ENCODE peak calls at places on chromosomes 3 and 15, in six cellular contexts. Y is HepG2, G is SK-N-SH, A is HCT116, Z is Panc1, N is K562. X is an unnamed sample.

GRCh38 chr3:18494251-18494650 is 69.1 kb upstream of the SATB1 start:
- DNase-seq in Y (no peak), G (no peak), A (no peak), Z (no peak), N (no peak), X (no peak)

GRCh38 chr3:76021376-76021775 is 236.0 kb upstream of the ZNF717 start:
- DNase-seq in Y (no peak), G (no peak), A (no peak), Z (no peak), N (no peak), X (no peak)

GRCh38 chr15:44081223-44082013 is 113.7 kb downstream of the FRMD5 start:
- DNase-seq in Y (no peak), G (no peak), A (no peak), Z (no peak), N (no peak), X (no peak)

GRCh38 chr3:99505646-99506269 is 132.6 kb upstream of the COL8A1 start:
- DNase-seq in Y (no peak), G (no peak), A (no peak), Z (no peak), N (no peak), X (no peak)

GRCh38 chr15:78007211-78007956 is 70.1 kb downstream of the TBC1D2B start:
- DNase-seq in Y (no peak), G (no peak), A (no peak), Z (no peak), N (no peak), X (no peak)

GRCh38 chr15:64024172-64025050 is 21.9 kb downstream of the DAPK2 start:
- DNase-seq in Y (no peak), G (no peak), A (no peak), Z (no peak), N (no peak), X (no peak)

GRCh38 chr15:48119277-48119676 is 1.5 kb upstream of the SLC24A5 start:
- DNase-seq in Y (no peak), G (no peak), A (no peak), Z (no peak), N (no peak), X (no peak)

GRCh38 chr3:10983219-10983916 is 9.2 kb upstream of the SLC6A1 start:
- DNase-seq in Y (peak; percentile 25), G (peak; percentile 78), A (peak; percentile 50), Z (peak; percentile 32), N (peak; percentile 80), X (peak; percentile 60)

GRCh38 chr3:73745429-73746247 is 120.9 kb upstream of the PDZRN3 start:
- DNase-seq in Y (no peak), G (no peak), A (no peak), Z (no peak), N (no peak), X (no peak)

GRCh38 chr15:93038064-93038705 is 50.8 kb downstream of the RGMA start:
- DNase-seq in Y (no peak), G (peak; percentile 19), A (no peak), Z (no peak), N (no peak), X (no peak)

GRCh38 chr3:111761309-111761795 is 97.7 kb upstream of the PHLDB2 start:
- DNase-seq in Y (no peak), G (peak; percentile 3), A (no peak), Z (no peak), N (no peak), X (no peak)

GRCh38 chr3:56654460-56654859 is 28.6 kb downstream of the TASOR start:
- DNase-seq in Y (no peak), G (no peak), A (no peak), Z (no peak), N (no peak), X (no peak)

GRCh38 chr15:67189326-67190051 is 65.0 kb downstream of the AAGAB start:
- DNase-seq in Y (no peak), G (no peak), A (no peak), Z (no peak), N (no peak), X (no peak)

GRCh38 chr15:96887730-96888129 is 557.2 kb downstream of the NR2F2 start:
- DNase-seq in Y (no peak), G (no peak), A (no peak), Z (peak; percentile 47), N (no peak), X (no peak)

GRCh38 chr15:36468746-36469145 is 110.7 kb upstream of the CDIN1 start:
- DNase-seq in Y (no peak), G (no peak), A (no peak), Z (no peak), N (no peak), X (no peak)

GRCh38 chr15:56989411-56989924 is 71.0 kb downstream of the TCF12 start:
- DNase-seq in Y (peak; percentile 66), G (no peak), A (no peak), Z (no peak), N (no peak), X (no peak)

GRCh38 chr15:25268166-25268565 is 170.7 kb downstream of the UBE3A start:
- DNase-seq in Y (peak; percentile 5), G (no peak), A (no peak), Z (no peak), N (no peak), X (no peak)

GRCh38 chr15:27831384-27832262 is 267.5 kb downstream of the OCA2 start:
- DNase-seq in Y (no peak), G (no peak), A (no peak), Z (no peak), N (no peak), X (no peak)

GRCh38 chr3:8608041-8608790 is 36.4 kb downstream of the SSUH2 start:
- DNase-seq in Y (no peak), G (no peak), A (no peak), Z (no peak), N (no peak), X (peak; percentile 29)

GRCh38 chr3:24196526-24196925 is 251.4 kb downstream of the NR1D2 start:
- DNase-seq in Y (no peak), G (no peak), A (no peak), Z (no peak), N (no peak), X (no peak)

GRCh38 chr15:86203462-86203861 is 123.8 kb downstream of the AGBL1 start:
- DNase-seq in Y (no peak), G (no peak), A (no peak), Z (no peak), N (no peak), X (no peak)

GRCh38 chr15:51991141-51991540 is 19.6 kb upstream of the LEO1 start:
- DNase-seq in Y (no peak), G (no peak), A (no peak), Z (no peak), N (no peak), X (no peak)

GRCh38 chr3:46130631-46131310 is 77.3 kb downstream of the CCR1 start:
- DNase-seq in Y (no peak), G (no peak), A (no peak), Z (no peak), N (no peak), X (no peak)

GRCh38 chr15:77818484-77819270 is 186.0 kb upstream of the LINGO1 start:
- DNase-seq in Y (no peak), G (no peak), A (no peak), Z (no peak), N (peak; percentile 45), X (no peak)

GRCh38 chr15:78840661-78841060 is 29.4 kb upstream of the ADAMTS7 start:
- DNase-seq in Y (no peak), G (peak; percentile 13), A (no peak), Z (no peak), N (no peak), X (no peak)

GRCh38 chr15:59169337-59169736 is 37.3 kb upstream of the LDHAL6B start:
- DNase-seq in Y (no peak), G (no peak), A (no peak), Z (no peak), N (no peak), X (no peak)

GRCh38 chr15:101194246-101195138 is 57.4 kb downstream of the CHSY1 start:
- DNase-seq in Y (no peak), G (no peak), A (no peak), Z (no peak), N (no peak), X (no peak)

GRCh38 chr15:101193781-101194180 is 58.1 kb downstream of the CHSY1 start:
- DNase-seq in Y (no peak), G (no peak), A (no peak), Z (no peak), N (no peak), X (no peak)

GRCh38 chr15:101191242-101191641 is 60.6 kb downstream of the CHSY1 start:
- DNase-seq in Y (no peak), G (no peak), A (no peak), Z (no peak), N (no peak), X (no peak)

GRCh38 chr15:101192081-101192480 is 59.8 kb downstream of the CHSY1 start:
- DNase-seq in Y (no peak), G (no peak), A (no peak), Z (no peak), N (no peak), X (no peak)

GRCh38 chr15:101193063-101193712 is 58.7 kb downstream of the CHSY1 start:
- DNase-seq in Y (no peak), G (no peak), A (no peak), Z (no peak), N (no peak), X (no peak)
- TF ChIP-seq SIN3A in Y (no peak), G (no peak), A (no peak), Z (no peak), N (no peak), X (no peak)

GRCh38 chr3:194748229-194748628 is 62.5 kb downstream of the FAM43A start:
- DNase-seq in Y (no peak), G (no peak), A (no peak), Z (no peak), N (no peak), X (no peak)
- TF ChIP-seq SIN3A in Y (no peak), G (no peak), A (no peak), Z (no peak), N (no peak), X (no peak)

GRCh38 chr3:171317133-171317532 is 143.1 kb downstream of the TNIK start:
- DNase-seq in Y (no peak), G (no peak), A (no peak), Z (no peak), N (peak; percentile 56), X (no peak)
- TF ChIP-seq SIN3A in Y (no peak), G (no peak), A (no peak), Z (no peak), N (no peak), X (no peak)

DNA sequence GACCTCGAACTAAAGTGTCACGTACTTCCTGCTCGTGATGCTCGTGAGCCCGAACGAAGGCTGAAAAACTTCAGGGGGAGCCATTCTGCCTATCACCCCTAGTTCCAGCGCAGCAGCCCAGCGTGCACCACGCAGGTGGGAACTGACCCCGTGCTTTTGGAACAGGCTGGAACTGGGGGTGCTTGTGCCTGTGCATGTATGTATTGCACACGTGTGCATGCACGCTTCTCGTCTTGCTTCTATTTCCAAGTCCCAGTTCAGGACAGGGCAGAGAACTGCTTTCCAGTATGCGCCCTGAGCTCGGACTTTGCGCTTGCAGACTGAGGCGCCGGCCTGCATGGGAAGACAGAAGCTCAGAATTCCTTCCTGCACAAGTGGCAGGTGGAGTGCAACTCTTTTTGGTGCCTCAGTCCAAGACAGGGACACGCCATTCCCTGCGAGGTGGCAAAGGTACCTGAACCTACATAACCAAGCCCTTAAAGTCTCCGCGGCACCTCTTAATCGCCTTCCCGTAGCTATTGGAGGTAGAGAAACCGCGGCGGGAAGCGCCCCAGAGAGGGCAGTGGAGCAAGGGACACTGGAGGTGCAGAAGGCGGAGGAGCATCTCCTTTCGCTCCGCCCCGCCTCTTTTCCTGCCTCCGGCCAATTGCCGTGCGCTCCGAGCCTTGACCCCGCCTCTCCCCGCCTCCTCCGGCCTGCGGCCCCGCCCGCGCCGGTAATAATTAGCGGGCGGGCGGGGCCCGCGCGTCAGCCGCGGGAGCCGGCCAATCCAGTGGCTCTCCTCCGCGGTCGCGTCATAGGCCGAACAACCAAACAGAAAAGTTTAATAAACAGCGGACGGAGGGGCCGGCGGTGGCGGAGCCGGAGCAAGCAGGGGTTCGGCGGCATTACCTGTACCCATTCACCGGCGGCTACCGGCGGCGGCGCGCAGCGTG is at the start of gene ZFAND6:
- DNase-seq in Y (peak; percentile 89), G (peak; percentile 97), A (peak; percentile 84), Z (peak; percentile 69), N (peak; percentile 93), X (peak; percentile 98)
- TF ChIP-seq SIN3A in Y (peak; percentile 51), G (peak; percentile 13), A (no peak), Z (no peak), N (no peak), X (peak; percentile 5)

X was measured in H1.